ENCODE peak calls at places on chromosomes 11 and 22, in nine cellular contexts. K, L, Y, N, T, I, U, E and V are unnamed samples. For H3K9me3, the result is how much of the 10 kb centered on the place peaks cover.

GRCh38 chr11:91587131-91587530 is 637.5 kb upstream of the FAT3 start:
- DNase-seq in U (no peak), L (no peak), K (no peak), T (no peak), Y (no peak), E (no peak), N (no peak), I (no peak), V (no peak)

GRCh38 chr11:75475767-75476650 is 43.0 kb upstream of the KLHL35 start:
- DNase-seq in U (no peak), K (peak), E (peak), Y (peak), N (no peak), T (peak), L (no peak), I (peak), V (peak)

GRCh38 chr22:42158456-42159132 is 28.0 kb upstream of the CYP2D6 start:
- DNase-seq in E (no peak), Y (no peak), L (no peak), U (no peak), K (no peak), T (no peak), I (no peak), N (no peak), V (no peak)

GRCh38 chr11:9760180-9760550 is 96.3 kb downstream of the SWAP70 start:
- DNase-seq in T (peak), K (peak), I (peak), L (no peak), E (peak), Y (peak), N (no peak), U (no peak), V (peak)

GRCh38 chr11:10044618-10045017 is 249.4 kb downstream of the SBF2 start:
- DNase-seq in K (no peak), I (no peak), E (no peak), U (peak), N (no peak), Y (no peak), L (peak), T (no peak), V (no peak)

GRCh38 chr11:112200252-112200651 is 24.9 kb downstream of the BCO2 start:
- DNase-seq in I (no peak), Y (no peak), T (no peak), L (no peak), K (no peak), U (no peak), N (no peak), E (no peak), V (no peak)

GRCh38 chr11:110513521-110514450 is 84.0 kb downstream of the FDX1 start:
- DNase-seq in I (no peak), K (peak), T (no peak), N (no peak), E (no peak), Y (no peak), L (no peak), U (no peak), V (no peak)

GRCh38 chr11:11075515-11076171 is 217.8 kb upstream of the ZBED5 start:
- DNase-seq in Y (no peak), N (peak), K (no peak), T (no peak), I (peak), E (no peak), L (no peak), U (no peak), V (no peak)

GRCh38 chr22:19793161-19793560 is 32.6 kb downstream of the TBX1 start:
- DNase-seq in K (no peak), N (no peak), I (no peak), Y (no peak), L (no peak), E (no peak), U (no peak), T (no peak), V (no peak)

DNA sequence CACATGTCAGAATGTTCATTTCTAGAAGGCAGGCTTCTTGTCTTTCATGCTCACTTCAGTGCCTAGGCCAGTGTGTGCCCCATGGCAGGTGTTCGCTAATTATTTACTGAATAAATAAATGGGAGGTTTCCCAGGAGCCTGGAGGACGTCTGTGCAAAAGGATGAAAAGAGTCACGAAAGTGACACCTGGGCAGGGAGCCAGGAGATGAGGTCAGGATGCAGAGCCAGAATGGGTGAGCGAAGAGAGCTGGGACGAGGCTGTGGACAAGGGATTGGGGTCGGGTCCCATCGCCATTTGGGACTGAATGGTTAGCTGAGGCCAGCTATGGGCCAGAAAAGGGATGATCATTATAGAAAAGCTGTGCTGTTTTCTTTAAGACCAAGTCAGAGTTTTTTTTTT is 560.4 kb downstream of the TBC1D22A start:
- DNase-seq in Y (no peak), T (no peak), K (no peak), L (no peak), I (no peak), N (no peak), E (no peak), U (no peak), V (no peak)
- H3K9me3 ChIP-seq in Y (under half), T (under half), K (under half), L (under half), I (under half), N (under half), E (under half), U (under half), V (under half)

GRCh38 chr11:18395735-18396504 is 1.6 kb downstream of the LDHA start:
- DNase-seq in N (peak), U (peak), I (peak), Y (peak), E (peak), K (peak), L (peak), T (peak), V (peak)

GRCh38 chr11:18392434-18393321 is 1.7 kb upstream of the LDHA start:
- DNase-seq in N (no peak), I (no peak), L (no peak), Y (no peak), T (peak), K (no peak), E (no peak), U (no peak), V (no peak)

GRCh38 chr11:18394300-18394927 is at the start of gene LDHA:
- DNase-seq in Y (peak), U (peak), E (peak), L (peak), K (peak), N (peak), I (peak), T (peak), V (peak)

GRCh38 chr11:18393581-18394299 is 623 bp upstream of the LDHA start:
- DNase-seq in K (no peak), T (peak), E (no peak), I (peak), Y (no peak), U (no peak), N (no peak), L (no peak), V (peak)

DNA sequence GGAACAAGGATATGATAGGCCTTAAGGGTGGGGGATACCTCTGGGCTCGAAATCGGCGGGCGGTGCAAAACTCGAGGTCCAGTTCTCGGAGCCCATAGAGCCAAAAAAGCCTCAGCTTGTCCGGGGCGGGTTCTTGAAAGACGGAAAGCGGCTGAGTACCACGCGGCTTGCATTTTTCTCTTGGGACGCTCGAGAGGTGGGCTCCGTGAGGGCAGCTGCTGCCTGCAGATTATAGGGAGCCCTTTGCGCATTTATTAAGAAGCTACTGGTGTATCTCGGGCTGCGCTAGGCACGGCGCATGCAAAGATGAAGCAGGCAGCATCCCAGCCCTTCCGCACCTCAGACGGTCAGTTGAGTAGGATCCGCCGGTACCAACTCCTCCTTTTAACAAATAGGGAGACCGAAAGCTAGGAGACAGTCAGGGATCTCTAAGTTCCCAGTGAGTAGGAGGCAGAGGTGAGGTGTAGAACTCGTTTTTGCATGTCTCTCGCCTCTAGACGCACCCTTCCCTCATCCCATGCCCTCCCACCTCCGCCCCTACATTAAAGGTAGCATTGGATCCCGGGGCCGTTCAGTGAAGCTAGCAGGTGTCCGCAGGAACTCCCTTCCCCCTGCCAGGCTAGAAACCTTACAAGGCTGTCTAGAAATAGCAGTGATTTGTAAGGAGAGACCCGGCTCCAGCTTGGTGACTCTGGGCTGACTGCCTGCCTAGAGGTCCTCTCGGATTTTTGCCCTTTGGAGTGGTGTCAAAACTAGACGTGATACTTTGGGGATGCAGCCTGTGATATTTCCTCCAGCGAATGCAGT is 768 bp downstream of the LDHA start:
- DNase-seq in Y (peak), U (no peak), N (peak), E (peak), L (peak), I (peak), T (peak), K (peak), V (peak)
- TF ChIP-seq POLR2A in Y (no peak), U (no peak), N (no peak), E (no peak), L (no peak), I (no peak), T (no peak), K (no peak), V (no peak)

DNA sequence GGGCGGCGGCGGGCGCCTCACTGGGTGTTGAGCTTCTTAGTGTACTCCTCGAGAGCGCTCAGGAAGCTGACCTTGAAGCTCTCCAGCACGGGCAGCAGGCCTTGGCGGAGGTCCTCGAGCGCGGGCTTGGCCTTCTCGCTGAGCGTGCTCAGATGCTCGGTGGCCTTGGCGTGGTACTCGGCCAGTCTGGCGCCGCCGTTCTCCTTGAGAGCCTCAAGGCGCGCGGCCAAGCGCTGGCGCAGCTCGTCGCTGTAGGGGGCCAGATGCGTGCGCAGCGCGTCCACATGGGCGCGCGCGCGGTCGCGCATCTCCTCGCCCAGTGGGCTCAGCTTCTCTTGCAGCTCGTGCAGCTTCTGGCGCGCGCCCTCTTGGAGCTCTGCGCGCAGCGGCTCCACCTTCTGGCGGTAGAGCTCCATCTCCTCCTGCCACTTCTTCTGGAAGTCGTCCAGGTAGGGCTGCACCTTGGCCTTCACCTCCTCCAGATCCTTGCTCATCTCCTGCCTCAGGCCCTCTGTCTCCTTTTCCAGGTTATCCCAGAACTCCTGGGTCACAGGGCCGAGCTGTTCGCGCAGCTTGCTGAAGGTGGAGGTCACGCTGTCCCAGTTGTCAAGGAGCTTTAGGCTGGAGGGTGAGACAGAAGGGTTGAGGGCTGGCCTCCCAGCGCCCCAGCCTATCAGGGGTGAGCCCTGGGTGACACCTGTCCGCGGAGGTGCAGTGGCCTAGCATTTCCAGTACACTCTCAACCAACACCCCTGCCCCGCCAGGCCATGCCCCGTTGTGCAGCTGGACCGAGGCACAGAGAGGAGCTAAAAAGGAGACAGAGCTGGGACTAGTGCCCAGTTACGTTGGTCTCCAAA is 1.4 kb downstream of the APOA1 start:
- DNase-seq in U (peak), I (peak), N (peak), L (peak), T (peak), K (peak), Y (peak), E (peak), V (peak)
- H3K9me3 ChIP-seq in U (under half), I (under half), N (under half), L (under half), T (under half), K (under half), Y (under half), E (under half), V (under half)

GRCh38 chr11:15810581-15810980 is 545.8 kb downstream of the SOX6 start:
- DNase-seq in L (no peak), U (no peak), N (no peak), E (no peak), I (no peak), Y (no peak), T (no peak), K (no peak), V (no peak)
- TF ChIP-seq POLR2A in L (no peak), U (no peak), N (no peak), E (no peak), I (no peak), Y (no peak), T (no peak), K (no peak), V (no peak)